ENCODE peak calls at places on chromosomes 4 and X, in eight cellular contexts. One of them, this sample, is unnamed.

GRCh38 chr4:53711916-53712315 is 120.6 kb upstream of the LNX1 start:
- DNase-seq in SK-N-SH: no peak
- DNase-seq in K562: no peak
- DNase-seq in GM23338: no peak
- DNase-seq in HCT116: no peak
- DNase-seq in HepG2: no peak
- DNase-seq in Panc1: no peak
- DNase-seq in A549: no peak
- DNase-seq in this sample: no peak

GRCh38 chr4:170088686-170089085 is 1.1 kb downstream of the AADAT start:
- DNase-seq in SK-N-SH: peak
- DNase-seq in K562: no peak
- DNase-seq in GM23338: no peak
- DNase-seq in HCT116: no peak
- DNase-seq in HepG2: no peak
- DNase-seq in Panc1: no peak
- DNase-seq in A549: no peak
- DNase-seq in this sample: no peak

GRCh38 chr4:111406036-111406435 is 739.2 kb upstream of the FAM241A start:
- DNase-seq in SK-N-SH: no peak
- DNase-seq in K562: no peak
- DNase-seq in GM23338: no peak
- DNase-seq in HCT116: no peak
- DNase-seq in HepG2: no peak
- DNase-seq in Panc1: no peak
- DNase-seq in A549: no peak
- DNase-seq in this sample: no peak

GRCh38 chr4:153232768-153233167 is 28.5 kb downstream of the TRIM2 start:
- DNase-seq in SK-N-SH: no peak
- DNase-seq in K562: peak
- DNase-seq in GM23338: peak
- DNase-seq in HCT116: peak
- DNase-seq in HepG2: peak
- DNase-seq in Panc1: no peak
- DNase-seq in A549: peak
- DNase-seq in this sample: no peak

GRCh38 chrX:23012162-23012561 is 12.4 kb downstream of the DDX53 start:
- DNase-seq in SK-N-SH: peak
- DNase-seq in K562: no peak
- DNase-seq in GM23338: no peak
- DNase-seq in HCT116: no peak
- DNase-seq in HepG2: no peak
- DNase-seq in Panc1: no peak
- DNase-seq in A549: no peak
- DNase-seq in this sample: no peak

GRCh38 chr4:79678472-79679202 is 270.6 kb upstream of the GK2 start:
- DNase-seq in SK-N-SH: no peak
- DNase-seq in K562: peak
- DNase-seq in GM23338: no peak
- DNase-seq in HCT116: no peak
- DNase-seq in HepG2: no peak
- DNase-seq in Panc1: no peak
- DNase-seq in A549: no peak
- DNase-seq in this sample: no peak

GRCh38 chrX:70454441-70455365 is 10.1 kb downstream of the DLG3 start:
- DNase-seq in SK-N-SH: peak
- DNase-seq in K562: peak
- DNase-seq in GM23338: peak
- DNase-seq in HCT116: peak
- DNase-seq in HepG2: peak
- DNase-seq in Panc1: peak
- DNase-seq in A549: peak
- DNase-seq in this sample: peak

GRCh38 chr4:153955306-153955705 is 166.4 kb upstream of the SFRP2 start:
- DNase-seq in SK-N-SH: no peak
- DNase-seq in K562: no peak
- DNase-seq in GM23338: no peak
- DNase-seq in HCT116: no peak
- DNase-seq in HepG2: no peak
- DNase-seq in Panc1: no peak
- DNase-seq in A549: no peak
- DNase-seq in this sample: no peak

GRCh38 chr4:53313510-53313909 is 52.4 kb downstream of the SCFD2 start:
- DNase-seq in SK-N-SH: peak
- DNase-seq in K562: peak
- DNase-seq in GM23338: peak
- DNase-seq in HCT116: no peak
- DNase-seq in HepG2: peak
- DNase-seq in Panc1: no peak
- DNase-seq in A549: peak
- DNase-seq in this sample: no peak

GRCh38 chr4:66187175-66187720 is 517.0 kb upstream of the EPHA5 start:
- DNase-seq in SK-N-SH: no peak
- DNase-seq in K562: no peak
- DNase-seq in GM23338: no peak
- DNase-seq in HCT116: no peak
- DNase-seq in HepG2: no peak
- DNase-seq in Panc1: no peak
- DNase-seq in A549: no peak
- DNase-seq in this sample: no peak

GRCh38 chrX:56726609-56727008 is 2.4 kb upstream of the NBDY start:
- DNase-seq in SK-N-SH: peak
- DNase-seq in K562: peak
- DNase-seq in GM23338: peak
- DNase-seq in HCT116: no peak
- DNase-seq in HepG2: peak
- DNase-seq in Panc1: no peak
- DNase-seq in A549: peak
- DNase-seq in this sample: peak
- TF ChIP-seq REST in SK-N-SH: no peak
- TF ChIP-seq REST in K562: no peak
- TF ChIP-seq REST in GM23338: no peak
- TF ChIP-seq REST in HCT116: no peak
- TF ChIP-seq REST in HepG2: no peak
- TF ChIP-seq REST in Panc1: no peak
- TF ChIP-seq REST in A549: no peak
- TF ChIP-seq REST in this sample: no peak

DNA sequence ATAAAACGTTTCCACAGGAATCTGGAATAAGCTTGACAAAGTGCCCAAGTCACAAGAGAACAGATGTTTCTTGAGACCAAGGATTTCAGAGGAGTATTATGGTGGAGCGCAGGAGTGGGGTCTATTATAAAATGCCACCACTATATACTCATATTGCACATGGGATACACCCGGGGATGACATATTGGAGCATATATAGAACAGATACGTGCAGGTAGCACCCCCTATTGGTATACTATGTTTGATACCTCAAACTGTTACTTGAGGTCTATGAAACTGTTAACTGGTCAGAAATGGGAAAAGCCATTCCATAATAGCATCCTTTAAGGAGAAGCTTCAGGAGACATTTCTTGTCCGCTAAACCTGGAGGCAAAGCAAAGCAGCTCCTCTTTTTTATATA is 86.0 kb downstream of the PCYT1B start:
- DNase-seq in SK-N-SH: peak
- DNase-seq in K562: peak
- DNase-seq in GM23338: peak
- DNase-seq in HCT116: peak
- DNase-seq in HepG2: no peak
- DNase-seq in Panc1: no peak
- DNase-seq in A549: peak
- DNase-seq in this sample: peak
- TF ChIP-seq REST in SK-N-SH: no peak
- TF ChIP-seq REST in K562: no peak
- TF ChIP-seq REST in GM23338: no peak
- TF ChIP-seq REST in HCT116: no peak
- TF ChIP-seq REST in HepG2: no peak
- TF ChIP-seq REST in Panc1: no peak
- TF ChIP-seq REST in A549: no peak
- TF ChIP-seq REST in this sample: no peak

DNA sequence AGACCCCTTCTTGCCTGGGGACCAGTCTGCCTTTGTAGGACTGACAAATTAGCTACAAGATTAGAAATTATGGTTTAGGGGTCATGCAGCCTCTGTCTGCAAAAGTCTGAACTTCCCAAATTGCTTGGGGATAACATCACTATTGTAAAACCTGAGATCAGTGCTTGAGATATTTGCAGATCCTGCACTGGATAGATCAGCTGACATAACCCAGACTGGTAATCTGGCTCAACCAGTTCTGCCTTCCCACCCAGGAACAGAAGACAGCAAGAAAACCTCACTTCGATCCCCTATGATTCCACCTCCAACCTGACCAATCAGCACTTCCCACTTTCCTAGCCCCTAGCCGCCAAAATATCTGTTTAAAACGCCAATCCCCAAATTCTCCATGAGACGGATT is 202.8 kb upstream of the DIAPH2 start:
- DNase-seq in SK-N-SH: no peak
- DNase-seq in K562: no peak
- DNase-seq in GM23338: no peak
- DNase-seq in HCT116: no peak
- DNase-seq in HepG2: no peak
- DNase-seq in Panc1: no peak
- DNase-seq in A549: no peak
- DNase-seq in this sample: no peak
- TF ChIP-seq REST in SK-N-SH: no peak
- TF ChIP-seq REST in K562: no peak
- TF ChIP-seq REST in GM23338: no peak
- TF ChIP-seq REST in HCT116: no peak
- TF ChIP-seq REST in HepG2: no peak
- TF ChIP-seq REST in Panc1: no peak
- TF ChIP-seq REST in A549: no peak
- TF ChIP-seq REST in this sample: no peak

DNA sequence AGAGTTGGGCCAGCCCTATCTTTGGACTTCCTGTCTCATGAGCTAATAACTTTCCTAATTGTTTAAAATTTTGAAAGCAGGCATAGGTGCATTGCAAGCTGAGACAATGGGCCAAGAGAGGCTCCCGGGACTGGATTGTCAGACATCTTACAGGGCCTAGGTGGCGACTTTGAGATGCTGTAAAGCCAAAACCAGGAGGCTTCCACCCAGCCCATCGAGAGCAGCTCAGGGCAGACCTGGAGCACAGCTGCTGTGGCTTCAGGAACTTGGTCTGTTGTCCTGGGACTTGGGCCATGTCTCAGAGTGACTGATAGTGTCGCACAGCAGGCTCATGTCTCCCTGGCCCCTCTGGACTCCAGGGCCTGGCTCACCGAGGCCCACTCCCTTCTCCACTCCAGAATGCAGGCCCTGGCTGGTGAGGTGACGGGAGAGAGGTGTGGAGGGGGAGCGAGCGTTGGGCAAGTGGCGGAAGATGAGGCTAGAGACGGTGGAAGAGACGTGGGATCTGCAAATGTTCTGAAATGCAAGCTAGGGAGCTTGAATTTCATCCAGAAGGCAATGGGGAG is 24.1 kb upstream of the MTM1 start:
- DNase-seq in SK-N-SH: no peak
- DNase-seq in K562: peak
- DNase-seq in GM23338: peak
- DNase-seq in HCT116: no peak
- DNase-seq in HepG2: peak
- DNase-seq in Panc1: no peak
- DNase-seq in A549: peak
- DNase-seq in this sample: no peak
- TF ChIP-seq REST in SK-N-SH: no peak
- TF ChIP-seq REST in K562: no peak
- TF ChIP-seq REST in GM23338: no peak
- TF ChIP-seq REST in HCT116: no peak
- TF ChIP-seq REST in HepG2: no peak
- TF ChIP-seq REST in Panc1: no peak
- TF ChIP-seq REST in A549: no peak
- TF ChIP-seq REST in this sample: no peak

DNA sequence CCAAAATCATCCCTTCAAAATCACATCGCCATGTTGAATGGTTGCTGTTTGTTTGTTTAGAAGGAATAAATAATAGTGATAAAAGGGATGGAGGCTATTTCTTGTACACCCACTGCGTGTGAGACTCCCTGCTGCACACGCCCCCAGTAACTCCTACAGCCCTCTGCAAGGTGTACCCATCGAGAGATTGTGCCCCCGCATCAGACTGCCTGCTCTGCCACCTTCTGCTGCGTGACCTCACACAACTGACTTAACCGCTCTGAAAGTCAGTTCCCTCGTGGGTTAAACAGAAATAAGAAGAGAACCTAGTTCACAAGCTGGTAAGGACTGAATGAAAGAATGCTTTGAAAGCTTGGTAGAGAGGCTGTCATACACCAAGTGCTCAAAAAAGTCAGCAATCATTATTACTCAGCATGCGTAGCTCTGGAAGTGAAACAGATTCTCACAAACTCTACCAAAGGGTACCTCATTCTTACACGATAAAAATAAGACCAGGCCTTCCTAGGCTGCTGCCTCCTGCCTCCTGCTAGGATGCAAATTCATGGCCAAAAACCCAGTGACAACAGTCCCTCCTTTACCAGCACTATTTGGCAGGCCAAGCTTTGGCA is 147.1 kb downstream of the CPEB2 start:
- DNase-seq in SK-N-SH: no peak
- DNase-seq in K562: no peak
- DNase-seq in GM23338: no peak
- DNase-seq in HCT116: no peak
- DNase-seq in HepG2: no peak
- DNase-seq in Panc1: no peak
- DNase-seq in A549: no peak
- DNase-seq in this sample: no peak
- TF ChIP-seq REST in SK-N-SH: no peak
- TF ChIP-seq REST in K562: no peak
- TF ChIP-seq REST in GM23338: no peak
- TF ChIP-seq REST in HCT116: no peak
- TF ChIP-seq REST in HepG2: no peak
- TF ChIP-seq REST in Panc1: no peak
- TF ChIP-seq REST in A549: no peak
- TF ChIP-seq REST in this sample: no peak

DNA sequence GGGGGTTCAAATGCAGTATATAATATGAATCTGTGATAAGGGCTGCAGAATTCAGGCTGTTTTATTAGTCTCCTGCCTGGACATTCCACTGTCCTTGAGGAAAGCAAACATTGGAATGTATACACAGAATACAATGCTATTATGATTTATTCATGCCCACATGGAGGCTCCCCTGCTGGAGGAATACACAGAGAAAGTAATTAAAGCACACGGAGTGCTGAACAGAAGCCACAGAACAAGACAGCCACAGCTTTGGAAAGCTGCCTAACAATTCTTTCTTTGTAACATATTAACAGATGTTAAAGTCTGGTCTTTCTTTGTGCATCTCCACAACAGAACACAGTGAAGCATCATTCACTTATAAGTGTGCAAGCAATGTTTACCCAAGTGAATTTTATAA is 155.8 kb downstream of the ARAP2 start:
- DNase-seq in SK-N-SH: no peak
- DNase-seq in K562: no peak
- DNase-seq in GM23338: no peak
- DNase-seq in HCT116: no peak
- DNase-seq in HepG2: peak
- DNase-seq in Panc1: no peak
- DNase-seq in A549: peak
- DNase-seq in this sample: no peak
- TF ChIP-seq REST in SK-N-SH: no peak
- TF ChIP-seq REST in K562: no peak
- TF ChIP-seq REST in GM23338: no peak
- TF ChIP-seq REST in HCT116: no peak
- TF ChIP-seq REST in HepG2: no peak
- TF ChIP-seq REST in Panc1: no peak
- TF ChIP-seq REST in A549: no peak
- TF ChIP-seq REST in this sample: no peak

GRCh38 chr4:29295280-29295679 is 1424.9 kb upstream of the PCDH7 start:
- DNase-seq in SK-N-SH: no peak
- DNase-seq in K562: no peak
- DNase-seq in GM23338: no peak
- DNase-seq in HCT116: no peak
- DNase-seq in HepG2: no peak
- DNase-seq in Panc1: no peak
- DNase-seq in A549: no peak
- DNase-seq in this sample: no peak
- TF ChIP-seq REST in SK-N-SH: no peak
- TF ChIP-seq REST in K562: no peak
- TF ChIP-seq REST in GM23338: no peak
- TF ChIP-seq REST in HCT116: no peak
- TF ChIP-seq REST in HepG2: no peak
- TF ChIP-seq REST in Panc1: no peak
- TF ChIP-seq REST in A549: no peak
- TF ChIP-seq REST in this sample: no peak

This sample was measured in HL-60.